ENCODE peak calls at places on chromosomes 7 and 10, in nine cellular contexts. R is GM20000, E is BJ, L is ovary, G is PC-9, C is mammary epithelial cell, M is OCI-LY7, Y is uterus, K is esophagus squamous epithelium. Q is an unnamed sample.

GRCh38 chr7:101947899-101948298 is 130.5 kb downstream of the CUX1 start:
- DNase-seq in R (no peak), L (peak), G (no peak), E (no peak), Y (peak), C (no peak), M (no peak), K (no peak), Q (no peak)

GRCh38 chr10:641149-642010 is 48.1 kb downstream of the DIP2C start:
- DNase-seq in M (no peak), R (no peak), G (no peak), C (no peak), E (no peak), Y (no peak), K (no peak), L (peak), Q (no peak)

GRCh38 chr10:77560471-77560870 is 77.1 kb downstream of the KCNMA1 start:
- DNase-seq in R (no peak), L (no peak), M (no peak), C (no peak), G (no peak), K (no peak), Y (no peak), E (no peak), Q (no peak)

GRCh38 chr10:78802866-78803265 is 265.9 kb upstream of the ZMIZ1 start:
- DNase-seq in R (no peak), G (peak), M (no peak), E (peak), C (no peak), L (peak), K (no peak), Y (peak), Q (no peak)

GRCh38 chr10:118967160-118967559 is 62.4 kb upstream of the NANOS1 start:
- DNase-seq in C (no peak), E (no peak), G (no peak), R (no peak), L (no peak), M (no peak), K (no peak), Y (no peak), Q (no peak)

GRCh38 chr10:7205656-7206055 is 205.2 kb downstream of the SFMBT2 start:
- DNase-seq in L (no peak), E (no peak), G (no peak), Y (no peak), R (no peak), C (no peak), K (no peak), M (no peak), Q (no peak)

GRCh38 chr7:66110861-66111260 is 3.8 kb upstream of the CRCP start:
- DNase-seq in M (no peak), E (peak), G (peak), K (no peak), C (peak), Y (no peak), L (no peak), R (no peak), Q (peak)

GRCh38 chr7:69429817-69430501 is 168.3 kb upstream of the AUTS2 start:
- DNase-seq in R (no peak), M (no peak), C (no peak), Y (peak), L (peak), K (no peak), E (no peak), G (no peak), Q (no peak)

GRCh38 chr7:155810607-155811559 is 1.4 kb downstream of the SHH start:
- DNase-seq in Y (no peak), C (no peak), E (no peak), M (no peak), R (no peak), L (no peak), K (no peak), G (no peak), Q (no peak)

GRCh38 chr7:124801330-124801895 is 35.8 kb upstream of the GPR37 start:
- DNase-seq in L (no peak), G (no peak), C (no peak), Y (no peak), K (no peak), E (no peak), M (no peak), R (no peak), Q (no peak)

GRCh38 chr10:131109291-131109690 is 202.2 kb downstream of the TCERG1L start:
- DNase-seq in G (no peak), C (no peak), R (no peak), L (no peak), K (no peak), M (no peak), E (no peak), Y (no peak), Q (no peak)

GRCh38 chr10:8396675-8397074 is 342.2 kb downstream of the GATA3 start:
- DNase-seq in R (no peak), C (peak), K (no peak), G (no peak), L (no peak), M (no peak), Y (no peak), E (no peak), Q (no peak)

GRCh38 chr7:94509879-94510581 is 421 bp downstream of the CASD1 start:
- DNase-seq in M (peak), K (no peak), G (peak), E (no peak), C (peak), L (peak), Y (peak), R (peak), Q (peak)

GRCh38 chr10:113958631-113959382 is 84.9 kb upstream of the ADRB1 start:
- DNase-seq in M (no peak), R (no peak), L (peak), G (peak), Y (no peak), K (no peak), C (peak), E (peak), Q (peak)

GRCh38 chr7:44196450-44196872 is 4.3 kb upstream of the YKT6 start:
- DNase-seq in R (peak), C (no peak), Y (no peak), E (no peak), M (peak), G (peak), K (no peak), L (no peak), Q (peak)

GRCh38 chr10:96267234-96267705 is 4.1 kb downstream of the BLNK start:
- DNase-seq in K (no peak), E (no peak), M (no peak), G (no peak), L (no peak), R (no peak), C (peak), Y (no peak), Q (no peak)

GRCh38 chr10:104450954-104451353 is 97.3 kb downstream of the CFAP58 start:
- DNase-seq in L (no peak), Y (no peak), K (no peak), E (no peak), R (no peak), G (no peak), M (no peak), C (no peak), Q (no peak)

GRCh38 chr10:88553116-88553752 is 29.9 kb downstream of the RNLS start:
- DNase-seq in C (peak), K (no peak), R (peak), L (peak), Y (peak), M (peak), E (peak), G (peak), Q (peak)

GRCh38 chr10:117365612-117366011 is 9.6 kb downstream of the PDZD8 start:
- DNase-seq in K (no peak), E (no peak), G (no peak), Y (no peak), M (no peak), R (no peak), L (no peak), C (peak), Q (peak)

GRCh38 chr10:108409316-108409715 is 1244.8 kb upstream of the SORCS1 start:
- DNase-seq in G (no peak), E (no peak), C (no peak), L (no peak), Y (no peak), K (no peak), R (no peak), M (no peak), Q (no peak)

GRCh38 chr7:27199820-27200760 is at the start of gene HOXA13:
- DNase-seq in G (peak), Y (no peak), R (no peak), C (peak), K (no peak), L (no peak), M (peak), E (no peak), Q (peak)

GRCh38 chr7:123131140-123131539 is 68.6 kb downstream of the SLC13A1 start:
- DNase-seq in E (no peak), G (no peak), Y (no peak), K (no peak), C (no peak), L (no peak), R (no peak), M (no peak), Q (no peak)

GRCh38 chr7:135859548-135859947 is 110.9 kb upstream of the FAM180A start:
- DNase-seq in Y (no peak), M (no peak), R (no peak), K (no peak), C (no peak), L (no peak), E (no peak), G (no peak), Q (no peak)

GRCh38 chr10:86596266-86596665 is 58.1 kb upstream of the OPN4 start:
- DNase-seq in G (no peak), C (no peak), R (no peak), K (no peak), L (no peak), E (no peak), Y (no peak), M (no peak), Q (no peak)

GRCh38 chr7:6162331-6162620 is 110.1 kb downstream of the CYTH3 start:
- DNase-seq in L (no peak), E (no peak), C (no peak), R (no peak), K (no peak), G (no peak), Y (no peak), M (no peak), Q (no peak)

GRCh38 chr10:61465807-61466425 is 12.7 kb upstream of the TMEM26 start:
- DNase-seq in G (no peak), R (no peak), L (no peak), M (no peak), C (no peak), Y (no peak), E (no peak), K (no peak), Q (no peak)

GRCh38 chr10:3391657-3392056 is 219.1 kb upstream of the PITRM1 start:
- DNase-seq in M (no peak), C (no peak), L (no peak), G (no peak), R (no peak), K (no peak), Y (no peak), E (no peak), Q (no peak)

GRCh38 chr10:68871731-68872342 is 29.3 kb upstream of the DDX50 start:
- DNase-seq in C (no peak), L (no peak), R (no peak), G (no peak), Y (peak), M (no peak), E (peak), K (no peak), Q (no peak)

GRCh38 chr10:114541081-114541833 is 116.8 kb downstream of the ABLIM1 start:
- DNase-seq in R (no peak), G (peak), E (peak), L (peak), M (peak), C (peak), K (no peak), Y (peak), Q (peak)

DNA sequence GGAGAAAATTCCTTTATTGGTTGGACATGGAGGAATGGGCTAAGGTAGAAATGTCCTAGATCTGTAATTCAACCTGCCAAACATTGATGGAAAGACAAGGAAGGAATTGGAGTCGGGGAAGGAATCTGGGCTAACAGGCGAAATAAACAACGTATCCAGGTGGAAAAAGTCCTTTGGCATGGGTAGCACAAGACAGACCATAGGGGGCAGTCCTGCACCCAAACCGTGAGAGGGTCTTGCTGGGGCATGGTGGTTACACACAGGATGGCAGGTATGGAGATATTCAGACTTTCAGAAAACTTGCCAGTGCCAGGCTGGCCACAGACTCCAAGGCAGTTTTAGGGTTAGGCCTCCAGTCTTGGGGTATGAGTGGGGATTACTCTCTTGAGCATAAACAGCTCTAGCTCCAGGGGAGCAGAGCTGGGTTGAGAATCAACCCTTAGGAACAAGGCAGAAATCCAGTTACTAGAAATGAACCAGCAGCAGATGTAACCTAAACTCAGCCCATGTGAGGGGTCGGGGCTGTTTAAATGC is 188.6 kb upstream of the GDF10 start:
- DNase-seq in R (no peak), K (no peak), Y (no peak), C (no peak), E (no peak), G (no peak), M (no peak), L (no peak), Q (no peak)
- TF ChIP-seq CTCF in R (no peak), K (no peak), Y (no peak), C (no peak), E (no peak), G (no peak), M (peak), L (no peak), Q (no peak)

GRCh38 chr7:1640376-1641172 is 29.5 kb upstream of the ELFN1 start:
- DNase-seq in E (no peak), L (no peak), R (no peak), Y (no peak), G (no peak), C (no peak), M (no peak), K (no peak), Q (no peak)
- TF ChIP-seq CTCF in E (peak), L (no peak), R (no peak), Y (no peak), G (peak), C (no peak), M (peak), K (no peak), Q (no peak)

DNA sequence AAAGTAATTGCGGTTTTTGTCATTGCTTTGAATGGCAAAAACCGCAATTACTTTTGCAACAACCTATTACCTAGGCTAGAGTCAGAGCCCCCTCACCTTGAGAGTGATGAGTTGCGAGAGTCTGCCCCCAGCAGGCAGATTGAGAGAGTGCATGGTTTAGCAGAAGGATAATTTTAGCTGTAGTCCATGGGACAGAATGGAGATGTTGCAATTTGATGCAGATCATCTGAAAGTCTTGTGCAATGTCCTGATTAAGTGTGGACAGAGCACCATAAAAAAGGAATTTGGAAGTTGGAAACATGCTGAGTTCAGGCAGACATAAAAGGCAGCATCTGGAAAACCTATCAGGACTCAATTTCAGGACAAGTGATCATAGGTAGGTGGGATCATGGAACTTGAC is 48.7 kb downstream of the GPR141 start:
- DNase-seq in M (peak), G (peak), Y (peak), K (no peak), R (peak), E (no peak), C (peak), L (no peak), Q (peak)
- TF ChIP-seq CTCF in M (peak), G (peak), Y (peak), K (peak), R (peak), E (no peak), C (peak), L (no peak), Q (peak)

DNA sequence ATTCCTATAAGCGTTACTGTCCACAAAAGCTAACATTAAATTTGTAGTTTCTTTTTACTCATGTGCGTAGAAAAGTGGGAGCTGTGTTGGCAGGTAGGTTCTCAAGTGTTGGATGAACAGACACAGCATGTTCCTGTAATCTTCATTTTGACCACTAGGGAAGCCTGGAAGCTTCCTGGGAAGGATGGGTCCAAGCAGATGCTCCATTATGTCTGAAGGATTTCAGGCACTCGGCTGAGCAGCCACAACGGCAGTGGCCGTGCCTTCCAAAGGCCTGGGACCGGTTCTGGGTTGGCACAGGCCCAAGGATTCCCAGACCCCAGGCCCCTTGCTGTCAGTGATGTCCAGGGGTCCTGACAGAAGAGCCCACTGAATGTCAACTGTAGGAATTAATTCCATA is 386.3 kb downstream of the TNS3 start:
- DNase-seq in R (no peak), M (no peak), L (no peak), Y (no peak), G (no peak), C (no peak), E (no peak), K (no peak), Q (no peak)
- TF ChIP-seq CTCF in R (no peak), M (peak), L (no peak), Y (no peak), G (peak), C (peak), E (peak), K (no peak), Q (no peak)

DNA sequence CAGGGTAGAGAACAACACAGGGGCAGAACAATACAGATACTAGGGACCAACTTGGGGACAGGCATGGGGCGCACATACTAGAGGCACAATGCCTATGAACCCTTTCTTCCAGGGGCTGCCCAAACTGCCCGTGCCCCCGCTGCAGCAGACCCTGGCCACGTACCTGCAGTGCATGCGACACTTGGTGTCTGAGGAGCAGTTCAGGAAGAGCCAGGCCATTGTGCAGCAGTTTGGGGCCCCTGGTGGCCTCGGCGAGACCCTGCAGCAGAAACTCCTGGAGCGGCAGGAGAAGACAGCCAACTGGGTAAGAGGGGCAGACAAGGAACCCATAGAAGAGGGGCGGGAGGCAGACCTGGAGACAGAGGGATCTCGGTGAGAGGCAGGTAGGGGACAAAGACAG is 5.8 kb downstream of the CHAT start:
- DNase-seq in M (no peak), Y (no peak), E (no peak), R (no peak), L (no peak), C (no peak), G (no peak), K (no peak), Q (no peak)
- TF ChIP-seq CTCF in M (no peak), Y (no peak), E (no peak), R (no peak), L (no peak), C (no peak), G (no peak), K (no peak), Q (no peak)

DNA sequence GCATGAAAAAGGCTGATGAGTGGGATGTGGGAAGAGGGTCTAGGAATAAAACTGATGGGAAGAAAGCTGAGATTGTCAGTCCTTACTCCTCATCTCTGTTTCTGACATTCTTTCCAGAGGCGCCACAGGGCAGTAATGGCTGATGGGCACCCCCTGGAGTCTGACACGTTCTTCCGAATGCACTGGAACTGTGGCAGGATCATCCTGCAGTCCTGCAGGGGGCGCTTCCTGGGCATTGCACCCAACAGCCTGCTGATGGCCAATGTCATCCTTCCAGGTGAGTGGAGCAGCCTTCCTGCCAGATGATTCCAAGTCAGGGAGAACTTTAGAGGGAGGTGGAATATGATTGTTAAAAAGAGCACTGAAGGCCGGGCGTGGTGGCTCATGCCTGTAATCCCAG is 4.8 kb downstream of the FSCN3 start:
- DNase-seq in Y (no peak), L (no peak), E (no peak), R (no peak), M (no peak), G (no peak), K (no peak), C (no peak), Q (peak)
- TF ChIP-seq CTCF in Y (no peak), L (no peak), E (peak), R (peak), M (peak), G (peak), K (no peak), C (peak), Q (peak)

Q was measured in activated CD8-positive, alpha-beta T cell treated with anti-CD3 and anti-CD28 coated beads for 36 hours.